ENCODE peak calls at places on chromosomes 16 and 17, in nine cellular contexts. P is tibial nerve, X is K562, I is upper lobe of left lung, O is ovary, U is SK-N-SH, T is stomach, S is HepG2, R is A549. V is an unnamed sample.

GRCh38 chr17:27906623-27907022 is 13.5 kb upstream of the LYRM9 start:
- DNase-seq in X (no peak), U (no peak), S (no peak), I (no peak), P (no peak), R (no peak), T (no peak), O (no peak), V (no peak)

GRCh38 chr17:17999364-18000007 is 26.8 kb downstream of the DRC3 start:
- DNase-seq in I (no peak), T (no peak), R (no peak), U (no peak), O (no peak), S (peak), X (no peak), P (no peak), V (no peak)

GRCh38 chr17:16534236-16534635 is 34.8 kb downstream of the ZNF287 start:
- DNase-seq in R (no peak), O (no peak), U (no peak), S (no peak), T (no peak), P (no peak), I (no peak), X (no peak), V (no peak)

GRCh38 chr16:2156025-2156848 is 655 bp downstream of the TRAF7 start:
- DNase-seq in S (peak), U (peak), P (peak), T (no peak), O (peak), I (no peak), R (no peak), X (peak), V (no peak)

GRCh38 chr16:50360033-50360778 is 8.6 kb downstream of the BRD7 start:
- DNase-seq in I (no peak), R (no peak), T (peak), P (no peak), S (no peak), U (no peak), O (no peak), X (no peak), V (no peak)

GRCh38 chr16:6777624-6778023 is 555.0 kb upstream of the RBFOX1 start:
- DNase-seq in T (no peak), S (no peak), R (no peak), I (no peak), P (no peak), U (no peak), X (no peak), O (no peak), V (no peak)

GRCh38 chr17:56431736-56432135 is 161.8 kb upstream of the NOG start:
- DNase-seq in T (no peak), S (no peak), I (no peak), O (no peak), X (no peak), P (no peak), U (no peak), R (no peak), V (no peak)

GRCh38 chr17:50920891-50921595 is 54.9 kb upstream of the TOB1 start:
- DNase-seq in T (peak), P (no peak), U (no peak), O (no peak), R (no peak), I (no peak), S (no peak), X (no peak), V (no peak)

GRCh38 chr16:53501216-53501859 is 1.7 kb downstream of the AKTIP start:
- DNase-seq in S (no peak), R (no peak), T (no peak), I (no peak), O (no peak), U (no peak), X (no peak), P (no peak), V (no peak)

GRCh38 chr16:80066805-80067580 is 466.5 kb upstream of the MAF start:
- DNase-seq in R (no peak), U (no peak), P (no peak), O (no peak), T (no peak), I (no peak), S (no peak), X (no peak), V (no peak)

GRCh38 chr17:63543822-63544420 is 6.4 kb upstream of the DCAF7 start:
- DNase-seq in U (peak), X (no peak), P (no peak), R (no peak), O (no peak), T (no peak), S (no peak), I (no peak), V (no peak)

GRCh38 chr17:62718420-62718819 is 89.7 kb downstream of the MARCHF10 start:
- DNase-seq in I (no peak), U (no peak), P (no peak), R (no peak), O (no peak), T (no peak), X (no peak), S (no peak), V (no peak)

GRCh38 chr17:14464741-14465140 is 163.9 kb downstream of the HS3ST3B1 start:
- DNase-seq in S (no peak), T (no peak), R (no peak), P (no peak), X (no peak), O (no peak), I (no peak), U (no peak), V (no peak)

GRCh38 chr16:85378145-85379040 is 234.7 kb upstream of the GSE1 start:
- DNase-seq in I (no peak), R (no peak), O (no peak), P (no peak), X (no peak), U (no peak), S (no peak), T (no peak), V (peak)
- H3K27ac ChIP-seq in I (no peak), R (no peak), O (no peak), P (peak), X (peak), U (no peak), S (no peak), T (peak), V (peak)

GRCh38 chr17:72122002-72122310 is 1.1 kb downstream of the SOX9 start:
- DNase-seq in R (no peak), I (no peak), P (no peak), U (no peak), X (no peak), T (no peak), S (no peak), O (no peak), V (no peak)
- TF ChIP-seq EP300 in R (no peak), I (no peak), P (no peak), U (no peak), X (no peak), T (no peak), S (no peak), O (no peak), V (no peak)

DNA sequence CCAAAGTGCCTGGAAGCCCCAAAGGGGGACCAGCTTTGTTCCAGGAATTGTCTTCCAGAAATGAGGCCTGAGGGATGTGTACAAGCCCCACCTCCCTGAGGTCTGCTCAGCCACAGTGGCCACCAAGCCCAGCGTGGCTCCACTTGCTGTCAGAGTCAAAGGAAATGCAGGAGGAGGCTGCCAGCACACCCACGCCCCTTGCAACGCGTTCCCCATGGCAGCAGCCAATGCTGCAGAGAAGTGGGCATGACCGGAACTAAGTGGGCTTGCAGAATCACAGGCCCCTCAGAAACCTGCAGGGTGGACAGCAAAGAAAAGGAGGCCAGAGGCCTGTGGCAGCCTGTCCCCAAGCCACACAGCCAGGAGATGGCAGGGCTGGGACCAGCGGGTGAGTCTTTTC is 320.8 kb downstream of the FOXL1 start:
- DNase-seq in R (no peak), X (no peak), I (no peak), O (no peak), S (no peak), U (no peak), T (no peak), P (no peak), V (no peak)
- H3K27ac ChIP-seq in R (no peak), X (no peak), I (no peak), O (no peak), S (no peak), U (no peak), T (no peak), P (no peak), V (no peak)

DNA sequence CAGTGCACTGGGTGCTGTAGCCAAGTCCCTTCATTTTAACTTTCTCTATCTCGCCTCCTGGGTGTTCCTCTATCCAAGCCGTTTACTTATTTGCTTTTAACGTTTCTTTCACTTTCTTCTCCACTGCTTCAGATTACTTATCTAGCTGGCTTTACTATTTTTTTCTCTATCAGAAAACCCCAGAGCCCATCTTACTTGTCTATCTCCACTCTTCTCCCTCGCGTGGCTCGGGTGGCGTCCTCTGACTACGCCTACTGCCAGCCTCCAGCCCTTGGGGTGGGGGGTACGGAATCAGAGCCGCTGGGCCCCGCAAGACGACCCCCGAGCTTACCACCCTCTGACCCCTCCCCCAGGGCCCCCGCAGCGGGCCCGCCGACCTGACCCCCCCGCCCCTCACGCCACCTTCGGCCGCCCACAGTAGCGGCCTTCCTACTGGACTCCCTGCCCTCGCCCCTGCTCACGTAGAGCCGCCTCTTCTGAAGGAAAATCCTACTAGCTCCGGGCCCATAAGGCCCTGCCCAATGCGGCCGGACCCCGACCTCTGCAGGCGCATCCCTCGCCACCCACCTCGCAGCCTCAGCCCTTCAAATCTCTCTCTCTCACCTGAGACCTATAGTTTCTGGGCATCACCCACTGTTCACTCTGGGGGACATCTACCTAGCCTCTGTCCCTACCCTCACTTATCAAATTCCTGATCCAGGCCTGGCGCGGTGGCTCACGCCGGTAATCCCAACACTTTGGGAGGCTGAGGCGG is 1.0 kb upstream of the SLC12A4 start:
- DNase-seq in I (no peak), S (peak), U (no peak), X (peak), P (no peak), O (no peak), R (no peak), T (no peak), V (no peak)
- TF ChIP-seq EP300 in I (no peak), S (no peak), U (no peak), X (no peak), P (no peak), O (no peak), R (no peak), T (no peak), V (no peak)

DNA sequence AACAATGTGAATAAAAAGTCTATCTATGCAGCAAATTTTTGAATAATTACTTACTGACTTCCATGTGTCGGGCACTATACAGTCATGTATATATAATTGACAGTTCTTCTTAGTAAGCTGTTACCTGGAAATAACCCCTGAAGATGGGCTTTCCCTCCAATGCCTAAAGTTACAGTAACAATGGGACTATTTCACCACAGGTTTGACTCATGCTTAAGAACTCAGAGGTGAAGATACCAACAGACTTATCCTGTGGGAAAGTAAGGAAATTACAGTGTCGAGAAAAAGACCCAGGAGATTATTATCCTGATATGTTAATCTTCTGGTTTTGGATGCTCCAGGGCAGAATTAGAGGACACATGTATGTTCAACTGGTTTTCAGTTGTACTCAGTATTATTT is 601.5 kb upstream of the SOX9 start:
- DNase-seq in R (no peak), U (no peak), T (no peak), P (no peak), I (no peak), O (no peak), X (no peak), S (no peak), V (no peak)
- H3K27ac ChIP-seq in R (no peak), U (no peak), T (no peak), P (no peak), I (no peak), O (no peak), X (no peak), S (no peak), V (no peak)

GRCh38 chr17:40290629-40291296 is 3.1 kb downstream of the CDC6 start:
- DNase-seq in T (peak), X (peak), U (peak), O (no peak), I (peak), R (peak), S (peak), P (peak), V (no peak)

GRCh38 chr17:40295471-40296457 is 8.1 kb downstream of the CDC6 start:
- DNase-seq in R (no peak), S (no peak), T (no peak), O (no peak), I (no peak), X (no peak), P (no peak), U (no peak), V (no peak)

GRCh38 chr17:40297511-40297910 is 9.8 kb downstream of the CDC6 start:
- DNase-seq in P (no peak), O (no peak), X (no peak), R (no peak), U (no peak), S (no peak), T (no peak), I (no peak), V (no peak)

GRCh38 chr17:40291311-40291710 is 3.6 kb downstream of the CDC6 start:
- DNase-seq in T (no peak), X (no peak), S (no peak), P (no peak), R (no peak), I (no peak), U (no peak), O (no peak), V (no peak)

GRCh38 chr17:40293363-40293762 is 5.7 kb downstream of the CDC6 start:
- DNase-seq in O (peak), R (no peak), P (peak), U (no peak), T (no peak), I (no peak), S (no peak), X (no peak), V (peak)
- TF ChIP-seq EP300 in O (peak), R (no peak), P (peak), U (no peak), T (no peak), I (no peak), S (no peak), X (no peak), V (no peak)

GRCh38 chr17:74759941-74760340 is 11.5 kb downstream of the NHERF1 start:
- DNase-seq in P (no peak), X (peak), U (peak), S (no peak), T (peak), I (peak), O (no peak), R (no peak), V (no peak)
- H3K27ac ChIP-seq in P (peak), X (peak), U (peak), S (peak), T (peak), I (peak), O (no peak), R (peak), V (no peak)

GRCh38 chr17:1793447-1793806 is 31.6 kb downstream of the SERPINF1 start:
- DNase-seq in T (no peak), S (no peak), O (no peak), X (peak), R (no peak), P (no peak), U (no peak), I (no peak), V (peak)

GRCh38 chr17:1786708-1787107 is 24.8 kb downstream of the SERPINF1 start:
- DNase-seq in U (no peak), I (no peak), X (no peak), P (no peak), O (peak), S (no peak), R (no peak), T (no peak), V (no peak)

GRCh38 chr17:1787301-1787902 is 25.5 kb downstream of the SERPINF1 start:
- DNase-seq in T (peak), U (peak), X (no peak), R (peak), S (peak), O (peak), I (peak), P (no peak), V (peak)

GRCh38 chr17:1792495-1793446 is 30.9 kb downstream of the SERPINF1 start:
- DNase-seq in I (no peak), R (no peak), P (no peak), T (no peak), X (no peak), O (no peak), U (peak), S (no peak), V (no peak)

GRCh38 chr17:1789936-1790335 is 28.1 kb downstream of the SERPINF1 start:
- DNase-seq in P (no peak), U (no peak), O (no peak), T (no peak), I (no peak), X (no peak), R (no peak), S (no peak), V (no peak)
- TF ChIP-seq EP300 in P (no peak), U (no peak), O (no peak), T (no peak), I (no peak), X (no peak), R (no peak), S (no peak), V (no peak)

DNA sequence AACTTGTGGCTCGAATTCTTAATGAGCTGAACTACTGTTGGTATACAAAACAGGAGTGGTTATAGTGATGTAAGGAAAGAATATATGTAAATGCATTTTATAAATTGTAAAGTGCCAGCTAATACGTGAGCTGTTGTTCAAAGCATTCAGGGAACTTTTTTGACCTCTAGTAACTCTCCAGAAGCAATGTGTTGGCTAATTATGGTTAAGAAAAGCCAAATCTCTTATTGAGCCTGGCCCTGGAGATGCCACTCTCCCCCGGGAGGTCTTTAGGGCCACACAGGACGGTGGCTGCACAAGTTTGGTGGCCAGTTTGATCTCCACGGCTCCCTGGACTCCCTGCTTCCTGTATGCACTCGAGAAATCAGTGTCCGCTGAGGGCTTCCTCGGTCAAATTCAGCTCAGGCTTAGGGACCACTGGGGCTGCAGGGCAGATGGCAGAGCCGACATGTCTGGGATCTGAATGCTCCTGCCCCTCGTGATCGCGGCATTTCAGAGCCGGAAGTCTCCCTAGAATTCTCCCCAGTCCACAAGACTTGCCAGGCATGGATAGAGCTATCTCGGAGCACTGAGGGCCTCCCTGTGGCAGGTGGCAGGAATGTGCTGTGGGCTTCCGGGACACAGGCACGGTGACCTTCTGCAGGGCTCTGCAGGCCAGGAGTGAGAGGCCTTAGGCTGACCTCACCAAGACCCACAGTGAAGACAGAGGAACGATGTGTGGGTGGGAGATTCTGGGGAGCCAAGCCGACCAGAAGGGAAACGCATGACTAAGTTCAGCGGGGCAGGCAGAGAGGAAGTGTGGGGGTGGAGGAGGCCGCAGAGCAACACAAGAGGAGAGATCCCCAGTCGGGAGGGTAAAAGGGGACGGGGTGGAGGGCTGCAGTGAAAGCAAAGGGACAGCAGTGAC is 18.6 kb upstream of the PITPNM3 start:
- DNase-seq in U (no peak), X (peak), T (peak), O (no peak), P (no peak), R (no peak), I (peak), S (no peak), V (no peak)
- H3K27ac ChIP-seq in U (no peak), X (peak), T (no peak), O (no peak), P (peak), R (no peak), I (no peak), S (no peak), V (no peak)

DNA sequence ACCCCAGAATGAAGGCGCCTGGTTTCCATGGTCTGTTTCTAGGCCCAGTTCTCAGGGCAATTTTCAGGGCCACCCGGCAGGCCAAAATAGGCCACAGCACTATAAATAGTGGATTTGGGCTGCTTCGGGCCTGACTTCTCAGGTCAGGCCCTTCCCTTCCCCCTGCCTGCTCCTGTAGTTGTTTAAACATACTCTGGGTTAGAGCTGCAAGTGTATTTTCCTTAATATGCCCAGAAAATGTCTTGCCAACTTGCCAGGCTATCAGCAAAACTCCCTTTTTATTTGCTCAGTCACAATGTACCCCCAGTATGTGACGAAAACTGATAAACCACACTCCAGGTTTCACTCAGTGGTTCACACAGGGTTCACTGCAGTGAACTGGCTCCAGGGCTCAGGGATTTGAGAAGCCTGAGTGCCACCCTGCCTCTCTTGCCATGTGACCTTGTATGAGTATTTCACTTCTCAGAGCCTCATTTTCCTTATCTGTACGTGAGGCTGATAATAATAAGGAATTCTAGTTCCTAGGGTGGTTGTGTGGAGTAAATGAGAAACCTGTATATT is 76.5 kb downstream of the GPRC5B start:
- DNase-seq in T (peak), R (peak), U (no peak), I (no peak), S (no peak), P (no peak), X (no peak), O (no peak), V (peak)
- TF ChIP-seq EP300 in T (no peak), R (no peak), U (no peak), I (no peak), S (no peak), P (no peak), X (no peak), O (no peak), V (no peak)